ENCODE peak calls at places on chromosomes 16 and 17, in six cellular contexts. Y is SK-N-SH, F is GM23248, E is HCT116, Z is neural progenitor cell, O is PC-3. U is an unnamed sample. For H3K36me3, the result is how much of the 10 kb centered on the place peaks cover.

GRCh38 chr17:82315703-82316358 is 1.6 kb downstream of the CD7 start:
- DNase-seq in Y (no peak), F (no peak), E (no peak), Z (peak), O (no peak), U (no peak)

GRCh38 chr16:80620656-80621605 is 80.1 kb downstream of the DYNLRB2 start:
- DNase-seq in Y (no peak), F (no peak), E (no peak), Z (peak), O (peak), U (peak)

GRCh38 chr16:75266738-75267630 is 15.6 kb upstream of the BCAR1 start:
- DNase-seq in Y (peak), F (no peak), E (no peak), Z (no peak), O (no peak), U (no peak)

GRCh38 chr17:79299349-79299748 is 224.7 kb downstream of the ENGASE start:
- DNase-seq in Y (no peak), F (no peak), E (no peak), Z (no peak), O (no peak), U (no peak)

GRCh38 chr16:27424772-27425498 is 23.0 kb downstream of the IL21R start:
- DNase-seq in Y (no peak), F (no peak), E (no peak), Z (no peak), O (no peak), U (no peak)

GRCh38 chr17:59829217-59830006 is 63.3 kb downstream of the TUBD1 start:
- DNase-seq in Y (peak), F (peak), E (peak), Z (no peak), O (peak), U (peak)

GRCh38 chr16:83917152-83918120 is 18.5 kb downstream of the MLYCD start:
- DNase-seq in Y (no peak), F (no peak), E (no peak), Z (no peak), O (no peak), U (no peak)

GRCh38 chr16:2326191-2326590 is 14.3 kb downstream of the ABCA3 start:
- DNase-seq in Y (no peak), F (no peak), E (no peak), Z (no peak), O (no peak), U (no peak)

GRCh38 chr16:1726661-1727502 is 20.9 kb downstream of the MAPK8IP3 start:
- DNase-seq in Y (no peak), F (no peak), E (no peak), Z (no peak), O (no peak), U (no peak)

GRCh38 chr17:27480699-27481098 is 24.5 kb downstream of the KSR1 start:
- DNase-seq in Y (no peak), F (no peak), E (no peak), Z (no peak), O (no peak), U (no peak)

GRCh38 chr17:74117087-74117486 is 86.4 kb upstream of the RPL38 start:
- DNase-seq in Y (peak), F (no peak), E (no peak), Z (no peak), O (no peak), U (no peak)

GRCh38 chr16:85004587-85005205 is 6.6 kb downstream of the ZDHHC7 start:
- DNase-seq in Y (no peak), F (peak), E (no peak), Z (no peak), O (peak), U (peak)

GRCh38 chr16:11250091-11250785 is 5.8 kb downstream of the SOCS1 start:
- DNase-seq in Y (no peak), F (no peak), E (no peak), Z (no peak), O (peak), U (no peak)

GRCh38 chr17:32596666-32597065 is 109.9 kb downstream of the CDK5R1 start:
- DNase-seq in Y (no peak), F (peak), E (no peak), Z (no peak), O (no peak), U (no peak)

GRCh38 chr16:56547949-56548567 is 16.8 kb upstream of the MT4 start:
- DNase-seq in Y (no peak), F (peak), E (no peak), Z (no peak), O (no peak), U (no peak)

GRCh38 chr16:86316967-86317616 is 193.2 kb upstream of the FOXF1 start:
- DNase-seq in Y (no peak), F (no peak), E (no peak), Z (no peak), O (no peak), U (no peak)

GRCh38 chr17:59483860-59484259 is 81.5 kb upstream of the DHX40 start:
- DNase-seq in Y (no peak), F (no peak), E (no peak), Z (no peak), O (no peak), U (no peak)

GRCh38 chr17:45234641-45235040 is 13.0 kb downstream of the FMNL1 start:
- DNase-seq in Y (peak), F (no peak), E (no peak), Z (peak), O (peak), U (no peak)

GRCh38 chr16:48949636-48950035 is 332.0 kb downstream of the CBLN1 start:
- DNase-seq in Y (no peak), F (no peak), E (no peak), Z (no peak), O (peak), U (no peak)

GRCh38 chr17:58643147-58643546 is 48.7 kb downstream of the TEX14 start:
- DNase-seq in Y (no peak), F (peak), E (no peak), Z (no peak), O (peak), U (no peak)

GRCh38 chr17:7356779-7357178 is 1.8 kb downstream of the TMEM95 start:
- DNase-seq in Y (no peak), F (peak), E (no peak), Z (no peak), O (no peak), U (no peak)

GRCh38 chr16:27444470-27444869 is 42.5 kb downstream of the IL21R start:
- DNase-seq in Y (no peak), F (no peak), E (no peak), Z (no peak), O (no peak), U (no peak)

GRCh38 chr17:64328875-64329405 is 61.7 kb downstream of the PECAM1 start:
- DNase-seq in Y (no peak), F (no peak), E (no peak), Z (no peak), O (no peak), U (no peak)

GRCh38 chr17:19707728-19708221 is 8.6 kb downstream of the SLC47A2 start:
- DNase-seq in Y (no peak), F (no peak), E (no peak), Z (no peak), O (no peak), U (no peak)

GRCh38 chr16:72894291-72895151 is 153.4 kb downstream of the ZFHX3 start:
- DNase-seq in Y (no peak), F (no peak), E (no peak), Z (peak), O (no peak), U (no peak)

GRCh38 chr16:82301108-82301755 is 131.2 kb upstream of the MPHOSPH6 start:
- DNase-seq in Y (no peak), F (no peak), E (no peak), Z (no peak), O (no peak), U (no peak)

GRCh38 chr16:24409045-24409444 is 130.3 kb upstream of the RBBP6 start:
- DNase-seq in Y (peak), F (peak), E (peak), Z (peak), O (peak), U (no peak)

DNA sequence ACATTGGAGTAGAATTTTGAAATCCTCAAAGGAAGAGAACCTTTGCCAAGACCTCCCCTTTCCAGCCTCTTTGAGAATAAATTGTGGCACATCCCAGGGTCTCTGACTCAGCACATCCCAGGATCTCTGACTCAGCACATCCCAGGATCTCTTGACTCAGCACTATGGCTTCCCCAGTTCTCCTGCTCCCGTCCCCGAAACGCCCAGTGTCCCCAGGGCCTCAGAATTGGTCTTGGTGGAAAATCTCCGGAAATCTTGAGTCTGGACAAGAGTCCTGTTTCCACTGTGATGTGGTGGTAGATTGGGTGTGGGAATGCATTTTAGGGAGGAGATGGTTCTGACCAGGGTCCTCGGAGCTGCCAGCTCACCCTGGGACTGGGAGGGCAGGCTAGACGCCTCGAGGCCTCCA is 19.2 kb downstream of the PLXDC1 start:
- DNase-seq in Y (no peak), F (peak), E (no peak), Z (peak), O (peak), U (peak)
- H3K27ac ChIP-seq in Y (no peak), F (peak), E (no peak), Z (no peak), O (no peak), U (no peak)

GRCh38 chr17:68450801-68451200 is 6.5 kb downstream of the WIPI1 start:
- DNase-seq in Y (no peak), F (no peak), E (no peak), Z (no peak), O (no peak), U (no peak)
- H3K36me3 ChIP-seq in Y (under half), F (half or more), E (under half), Z (under half), O (under half), U (under half)

DNA sequence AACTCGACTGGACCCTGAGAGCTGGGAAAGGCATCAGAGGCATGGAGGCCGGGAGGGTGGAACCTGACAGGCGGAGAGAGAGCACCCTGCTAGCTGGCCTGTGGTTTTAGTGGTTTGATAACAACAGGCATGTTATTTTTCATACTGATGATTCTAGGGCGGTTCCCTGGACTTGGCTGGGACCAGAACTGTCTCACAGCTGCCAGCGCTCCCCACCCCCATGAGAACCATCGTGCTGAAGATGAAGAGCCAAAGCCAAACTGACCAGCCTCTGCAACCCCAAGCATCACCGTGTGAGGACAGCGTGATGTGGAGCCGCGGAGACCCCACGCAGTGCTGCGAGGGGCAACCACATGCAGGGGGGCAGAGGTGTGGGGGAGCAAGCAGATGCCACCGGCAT is 28.5 kb downstream of the MXRA7 start:
- DNase-seq in Y (no peak), F (peak), E (no peak), Z (no peak), O (no peak), U (no peak)
- TF ChIP-seq EZH2phosphoT487 in Y (no peak), F (no peak), E (no peak), Z (no peak), O (no peak), U (no peak)

GRCh38 chr17:75289122-75289831 is at the start of gene SLC25A19:
- DNase-seq in Y (peak), F (peak), E (peak), Z (peak), O (peak), U (peak)
- H3K27ac ChIP-seq in Y (peak), F (peak), E (peak), Z (no peak), O (peak), U (peak)

DNA sequence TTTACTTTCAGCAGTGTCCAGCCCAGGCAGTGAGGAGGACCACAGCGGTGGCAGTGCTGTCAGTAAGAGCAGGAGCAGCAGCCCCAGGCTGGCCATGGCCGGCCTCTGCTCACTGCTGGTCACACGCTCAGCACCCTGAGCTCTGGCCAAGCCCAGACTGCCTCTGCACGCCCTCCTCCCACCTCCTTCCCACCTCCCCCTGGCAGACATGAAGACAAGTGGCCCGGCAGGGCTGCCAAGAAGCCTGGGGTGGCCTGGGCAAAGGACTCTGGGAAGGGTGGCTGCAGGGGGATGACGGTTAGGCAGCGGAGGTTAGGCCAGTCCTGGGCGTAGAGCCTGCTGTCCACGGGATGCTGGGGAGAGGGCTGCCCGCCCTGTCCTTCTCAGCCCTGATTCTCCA is at the start of gene C16orf89:
- DNase-seq in Y (no peak), F (no peak), E (no peak), Z (no peak), O (no peak), U (no peak)
- H3K36me3 ChIP-seq in Y (under half), F (under half), E (under half), Z (under half), O (under half), U (under half)

DNA sequence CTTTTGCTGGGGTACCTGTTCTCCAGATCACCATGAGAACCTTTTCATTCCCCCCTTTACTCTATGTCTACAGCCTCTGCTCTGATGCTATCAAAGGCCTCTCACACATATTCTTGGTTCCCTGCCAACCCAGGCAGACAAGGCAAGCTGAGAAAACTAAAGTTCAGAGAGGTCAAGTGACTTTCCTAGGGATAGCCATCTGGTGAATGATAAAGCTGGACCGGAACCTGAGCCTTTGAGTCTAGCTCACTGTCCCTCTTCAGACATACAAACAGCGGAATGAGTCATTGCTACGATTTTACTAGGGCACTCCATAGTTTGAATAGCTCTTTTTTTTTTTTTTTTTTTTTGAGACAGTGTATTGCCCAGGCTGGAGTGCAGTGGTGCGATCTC is 73.3 kb downstream of the XYLT1 start:
- DNase-seq in Y (peak), F (peak), E (no peak), Z (no peak), O (no peak), U (peak)
- TF ChIP-seq EZH2phosphoT487 in Y (no peak), F (no peak), E (no peak), Z (no peak), O (no peak), U (no peak)

GRCh38 chr17:8673621-8674020 is 43.1 kb upstream of the MYH10 start:
- DNase-seq in Y (peak), F (peak), E (no peak), Z (no peak), O (no peak), U (no peak)

GRCh38 chr17:8679136-8679535 is 48.6 kb upstream of the MYH10 start:
- DNase-seq in Y (no peak), F (peak), E (no peak), Z (no peak), O (no peak), U (no peak)

GRCh38 chr17:8674344-8675305 is 44.1 kb upstream of the MYH10 start:
- DNase-seq in Y (no peak), F (peak), E (no peak), Z (no peak), O (no peak), U (no peak)

GRCh38 chr17:8672326-8672725 is 41.8 kb upstream of the MYH10 start:
- DNase-seq in Y (no peak), F (no peak), E (no peak), Z (no peak), O (no peak), U (no peak)

GRCh38 chr17:8675306-8675705 is 44.8 kb upstream of the MYH10 start:
- DNase-seq in Y (no peak), F (no peak), E (no peak), Z (no peak), O (no peak), U (no peak)
- H3K27ac ChIP-seq in Y (no peak), F (no peak), E (no peak), Z (no peak), O (no peak), U (peak)

GRCh38 chr17:1732241-1733046 is 7.9 kb downstream of the WDR81 start:
- DNase-seq in Y (no peak), F (no peak), E (no peak), Z (no peak), O (no peak), U (no peak)
- H3K36me3 ChIP-seq in Y (under half), F (under half), E (under half), Z (under half), O (under half), U (under half)

U was measured in hepatocyte.